ENCODE peak calls at places on chromosomes 7 and 10, in five cellular contexts. Q is fibroblast of pulmonary artery, M is heart right ventricle, K is epithelial cell of esophagus, E is fibroblast of lung. S is an unnamed sample.

GRCh38 chr7:22563621-22564241 is 63.7 kb upstream of the STEAP1B start:
- DNase-seq in K (no peak), M (no peak), Q (no peak), E (no peak), S (no peak)

GRCh38 chr10:62244088-62244487 is 24.6 kb downstream of the RTKN2 start:
- DNase-seq in E (no peak), M (no peak), K (no peak), Q (no peak), S (no peak)

GRCh38 chr10:64896582-64896981 is 1375.4 kb downstream of the REEP3 start:
- DNase-seq in Q (no peak), M (no peak), K (no peak), E (no peak), S (no peak)

GRCh38 chr10:124655191-124656112 is 88.7 kb downstream of the FAM53B start:
- DNase-seq in K (no peak), E (no peak), M (no peak), Q (no peak), S (no peak)

GRCh38 chr10:61758440-61758839 is 95.7 kb downstream of the CABCOCO1 start:
- DNase-seq in K (no peak), M (no peak), Q (peak; percentile 38), E (peak; percentile 96), S (no peak)

GRCh38 chr7:45985902-45986301 is 64.8 kb upstream of the IGFBP3 start:
- DNase-seq in K (peak; percentile 85), E (peak; percentile 46), M (no peak), Q (peak; percentile 52), S (no peak)

GRCh38 chr7:47253650-47254080 is 328.2 kb downstream of the TNS3 start:
- DNase-seq in K (peak; percentile 20), E (peak; percentile 67), M (peak; percentile 18), Q (peak; percentile 58), S (peak; percentile 54)

GRCh38 chr10:97534746-97535367 is 36.1 kb downstream of the UBTD1 start:
- DNase-seq in Q (peak; percentile 47), M (no peak), K (peak; percentile 58), E (no peak), S (no peak)

GRCh38 chr10:48518926-48519730 is 85.7 kb downstream of the ARHGAP22 start:
- DNase-seq in E (no peak), M (no peak), Q (no peak), K (no peak), S (no peak)

GRCh38 chr7:21071570-21071969 is 284.9 kb upstream of the SP8 start:
- DNase-seq in M (no peak), E (no peak), K (peak; percentile 15), Q (no peak), S (no peak)

GRCh38 chr7:36600869-36601530 is 123.3 kb downstream of the AOAH start:
- DNase-seq in Q (peak; percentile 43), K (peak; percentile 90), E (peak; percentile 43), M (no peak), S (no peak)

GRCh38 chr7:112220877-112221434 is 14.5 kb downstream of the ZNF277 start:
- DNase-seq in E (no peak), Q (no peak), K (no peak), M (no peak), S (no peak)

GRCh38 chr10:4825868-4826787 is at the start of gene AKR1E2:
- DNase-seq in M (peak; percentile 94), Q (peak; percentile 92), E (peak; percentile 91), K (peak; percentile 86), S (peak; percentile 92)

GRCh38 chr10:3090914-3091313 is 23.6 kb downstream of the PFKP start:
- DNase-seq in Q (peak; percentile 83), E (peak; percentile 48), K (peak; percentile 81), M (peak; percentile 61), S (peak; percentile 61)

GRCh38 chr7:117048114-117048853 is 95.0 kb downstream of the ST7 start:
- DNase-seq in K (no peak), Q (no peak), M (no peak), E (no peak), S (no peak)

GRCh38 chr7:73960548-73960947 is 67.4 kb upstream of the ELN start:
- DNase-seq in Q (no peak), E (no peak), M (no peak), K (peak; percentile 54), S (no peak)

GRCh38 chr10:112389147-112389822 is 15.4 kb downstream of the ACSL5 start:
- DNase-seq in E (peak; percentile 5), M (peak; percentile 35), Q (peak; percentile 77), K (peak; percentile 73), S (peak; percentile 37)

GRCh38 chr7:106045592-106045991 is 66.5 kb downstream of the SYPL1 start:
- DNase-seq in E (peak; percentile 81), Q (peak; percentile 40), M (no peak), K (no peak), S (no peak)

GRCh38 chr7:7129381-7129780 is 53.0 kb upstream of the C1GALT1 start:
- DNase-seq in Q (no peak), K (no peak), E (no peak), M (no peak), S (no peak)

GRCh38 chr7:43869898-43870240 is 552 bp upstream of the MRPS24 start:
- DNase-seq in Q (peak; percentile 91), K (peak; percentile 92), M (peak; percentile 35), E (peak; percentile 93), S (no peak)

S was measured in left cardiac atrium.